ENCODE peak calls at places on chromosome 7, in four cellular contexts. I is fibroblast of the aortic adventitia, M is PC-3, C is cardiac muscle cell. J is an unnamed sample.

GRCh38 chr7:102061981-102062390 is 224.7 kb upstream of the SH2B2 start:
- DNase-seq in I (no peak), M (no peak), C (peak; percentile 70), J (no peak)

GRCh38 chr7:21948887-21949469 is 3.3 kb upstream of the CDCA7L start:
- DNase-seq in I (no peak), M (no peak), C (no peak), J (no peak)

GRCh38 chr7:138907438-138907837 is 73.8 kb downstream of the KIAA1549 start:
- DNase-seq in I (no peak), M (no peak), C (no peak), J (no peak)

GRCh38 chr7:108613147-108613948 is 43.7 kb downstream of the DNAJB9 start:
- DNase-seq in I (peak; percentile 61), M (peak; percentile 78), C (peak; percentile 61), J (peak; percentile 40)

GRCh38 chr7:11155883-11156282 is 182.2 kb downstream of the PHF14 start:
- DNase-seq in I (peak; percentile 37), M (no peak), C (no peak), J (no peak)

GRCh38 chr7:98909487-98909886 is 31.2 kb downstream of the TRRAP start:
- DNase-seq in I (no peak), M (no peak), C (no peak), J (no peak)

GRCh38 chr7:115724400-115725056 is 306.0 kb downstream of the TFEC start:
- DNase-seq in I (no peak), M (peak; percentile 19), C (no peak), J (no peak)

GRCh38 chr7:2734761-2735571 is 47.0 kb downstream of the AMZ1 start:
- DNase-seq in I (no peak), M (no peak), C (no peak), J (no peak)

GRCh38 chr7:74069790-74070618 is 13.6 kb upstream of the LIMK1 start:
- DNase-seq in I (no peak), M (no peak), C (no peak), J (no peak)

GRCh38 chr7:139989366-139990141 is 73.2 kb downstream of the PARP12 start:
- DNase-seq in I (no peak), M (no peak), C (no peak), J (no peak)

GRCh38 chr7:130821864-130822263 is 87.9 kb upstream of the KLF14 start:
- DNase-seq in I (no peak), M (no peak), C (no peak), J (no peak)

GRCh38 chr7:8938036-8938435 is 504.6 kb downstream of the NXPH1 start:
- DNase-seq in I (no peak), M (no peak), C (no peak), J (no peak)

GRCh38 chr7:116977172-116977571 is 23.9 kb downstream of the ST7 start:
- DNase-seq in I (peak; percentile 43), M (peak; percentile 16), C (no peak), J (no peak)

GRCh38 chr7:82235710-82236109 is 207.9 kb downstream of the CACNA2D1 start:
- DNase-seq in I (peak; percentile 46), M (peak; percentile 18), C (peak; percentile 13), J (peak; percentile 10)

GRCh38 chr7:158383665-158384064 is 204.0 kb downstream of the PTPRN2 start:
- DNase-seq in I (no peak), M (no peak), C (no peak), J (no peak)

GRCh38 chr7:157682064-157682945 is 345.5 kb downstream of the DNAJB6 start:
- DNase-seq in I (no peak), M (no peak), C (no peak), J (no peak)

GRCh38 chr7:30046127-30046774 is 18.0 kb downstream of the PLEKHA8 start:
- DNase-seq in I (no peak), M (no peak), C (no peak), J (no peak)

GRCh38 chr7:114086906-114087651 is 168.3 kb upstream of the PPP1R3A start:
- DNase-seq in I (peak; percentile 56), M (no peak), C (peak; percentile 24), J (no peak)

GRCh38 chr7:42736931-42737330 is 174.9 kb downstream of the C7orf25 start:
- DNase-seq in I (no peak), M (peak; percentile 37), C (no peak), J (no peak)
- TF ChIP-seq CTCF in I (peak; percentile 14), M (peak; percentile 36), C (no peak), J (no peak)

DNA sequence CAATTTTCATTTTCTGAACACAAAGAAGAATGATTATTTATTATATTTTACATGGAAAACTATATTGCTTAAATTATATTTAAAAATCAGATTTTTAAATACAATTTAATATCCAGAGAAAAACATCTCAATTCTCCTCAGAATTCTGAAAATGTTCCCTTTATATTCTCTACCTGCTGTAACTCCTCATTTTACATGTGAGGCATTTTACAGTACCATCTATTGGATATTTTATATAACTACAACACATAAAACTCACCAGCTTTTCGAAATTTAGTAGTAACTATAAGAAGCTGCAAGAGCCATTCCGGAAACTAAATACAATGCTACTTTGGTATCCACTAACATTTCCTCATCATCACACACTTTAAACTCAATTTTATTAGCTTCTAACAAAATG is 264.6 kb downstream of the DGKB start:
- DNase-seq in I (no peak), M (peak; percentile 23), C (peak; percentile 2), J (no peak)
- TF ChIP-seq CTCF in I (no peak), M (no peak), C (no peak), J (peak; percentile 19)

GRCh38 chr7:142228681-142229080 is 29.2 kb downstream of the PRSS58 start:
- DNase-seq in I (no peak), M (no peak), C (no peak), J (no peak)

DNA sequence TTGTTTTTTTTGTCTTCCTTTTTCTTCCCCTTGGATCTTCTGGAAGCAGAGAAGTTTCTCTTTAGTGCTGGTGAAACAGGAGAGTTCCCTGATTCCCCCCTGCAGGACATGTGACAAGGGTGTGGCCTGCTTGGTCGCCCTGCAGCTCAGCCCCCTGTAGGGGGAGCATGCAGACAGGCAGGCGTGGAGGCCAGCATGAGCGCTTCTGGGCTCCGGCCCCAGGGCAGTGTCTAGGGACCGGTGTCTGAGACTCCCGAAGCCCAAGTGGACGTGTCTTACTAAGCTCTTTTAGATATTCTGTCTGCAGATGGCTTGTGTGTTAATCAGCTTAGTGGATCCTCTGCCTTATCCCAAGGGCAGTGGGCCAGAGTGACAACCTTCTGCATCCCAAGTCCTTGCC is 26.1 kb downstream of the PRSS58 start:
- DNase-seq in I (no peak), M (peak; percentile 22), C (no peak), J (no peak)
- TF ChIP-seq CTCF in I (no peak), M (no peak), C (no peak), J (no peak)

GRCh38 chr7:93882481-93882880 is 8.1 kb downstream of the TFPI2 start:
- DNase-seq in I (no peak), M (no peak), C (no peak), J (no peak)

GRCh38 chr7:93873998-93874574 is 16.5 kb downstream of the TFPI2 start:
- DNase-seq in I (peak; percentile 30), M (no peak), C (no peak), J (no peak)

GRCh38 chr7:93879356-93879755 is 11.2 kb downstream of the TFPI2 start:
- DNase-seq in I (no peak), M (no peak), C (no peak), J (no peak)

GRCh38 chr7:93883078-93883916 is 7.3 kb downstream of the TFPI2 start:
- DNase-seq in I (no peak), M (no peak), C (peak; percentile 41), J (no peak)

DNA sequence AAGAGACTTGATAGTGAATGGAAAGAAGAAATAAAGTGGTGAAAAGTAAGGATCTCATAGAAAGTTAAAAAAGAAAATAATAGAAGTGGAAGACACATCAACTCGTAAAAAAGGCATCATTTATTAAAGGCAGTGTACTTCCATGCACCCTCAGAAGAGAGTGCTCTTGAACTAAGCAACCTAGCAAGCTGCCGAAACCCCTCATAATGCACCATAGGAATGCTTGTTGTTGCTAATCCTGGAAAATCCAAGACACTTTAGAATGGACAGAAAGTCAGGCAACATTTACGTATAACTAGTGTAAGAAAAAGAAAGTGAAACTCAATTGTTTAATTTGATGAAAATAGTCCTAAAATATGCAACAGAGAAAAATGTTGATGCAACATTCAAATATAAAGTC is 12.8 kb downstream of the TFPI2 start:
- DNase-seq in I (peak; percentile 13), M (no peak), C (no peak), J (no peak)
- TF ChIP-seq CTCF in I (no peak), M (no peak), C (no peak), J (peak; percentile 7)

GRCh38 chr7:155032978-155033377 is 30.1 kb upstream of the PAXIP1 start:
- DNase-seq in I (no peak), M (peak; percentile 6), C (no peak), J (no peak)
- TF ChIP-seq CTCF in I (no peak), M (peak; percentile 13), C (no peak), J (no peak)

GRCh38 chr7:121079425-121080169 is 91.1 kb downstream of the CPED1 start:
- DNase-seq in I (peak; percentile 62), M (peak; percentile 73), C (peak; percentile 34), J (peak; percentile 10)
- TF ChIP-seq CTCF in I (peak; percentile 34), M (peak; percentile 35), C (no peak), J (peak; percentile 62)

DNA sequence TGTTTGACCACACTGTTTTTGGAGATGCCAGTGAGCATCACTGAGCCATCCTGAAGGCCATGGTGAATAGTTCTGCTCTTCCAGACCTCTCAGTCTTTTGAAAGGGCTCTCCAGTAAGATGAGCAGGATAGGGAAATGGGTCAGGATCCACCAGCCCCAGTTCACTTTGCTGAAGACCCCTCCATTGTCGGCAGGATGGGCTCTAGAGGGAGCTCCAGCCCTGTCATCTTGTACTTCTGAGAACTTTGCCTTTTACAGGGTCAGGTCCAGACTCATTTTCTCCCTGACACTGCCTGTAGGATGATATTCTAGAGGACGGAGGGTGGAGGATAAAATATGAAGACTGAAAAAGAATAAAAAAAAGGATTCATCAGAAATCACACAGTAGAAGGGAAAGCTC is 13.1 kb downstream of the LHFPL3 start:
- DNase-seq in I (no peak), M (peak; percentile 4), C (no peak), J (no peak)
- TF ChIP-seq CTCF in I (no peak), M (peak; percentile 47), C (no peak), J (no peak)

GRCh38 chr7:31816810-31817209 is 129.8 kb downstream of the PPP1R17 start:
- DNase-seq in I (no peak), M (peak; percentile 82), C (no peak), J (no peak)

GRCh38 chr7:31811650-31812461 is 124.8 kb downstream of the PPP1R17 start:
- DNase-seq in I (peak; percentile 33), M (peak; percentile 21), C (peak; percentile 20), J (no peak)

GRCh38 chr7:31815796-31816195 is 128.8 kb downstream of the PPP1R17 start:
- DNase-seq in I (no peak), M (peak; percentile 84), C (no peak), J (no peak)

GRCh38 chr7:31819031-31819430 is 132.0 kb downstream of the PPP1R17 start:
- DNase-seq in I (no peak), M (no peak), C (no peak), J (no peak)

GRCh38 chr7:31814187-31814586 is 127.2 kb downstream of the PPP1R17 start:
- DNase-seq in I (peak; percentile 39), M (peak; percentile 72), C (peak; percentile 34), J (no peak)
- TF ChIP-seq CTCF in I (peak; percentile 32), M (peak; percentile 69), C (peak; percentile 14), J (peak; percentile 34)